ENCODE peak calls at places on chromosomes 2 and 18, in six cellular contexts. One of them, this sample, is unnamed.

GRCh38 chr2:213013979-213014378 is 137.4 kb downstream of the IKZF2 start:
- DNase-seq in stimulated activated CD4-positive, alpha-beta T cell treated with anti-CD3 and anti-CD28 coated beads, Interleukin-15, amount 100 ng/mL, for 24 hours: no peak
- DNase-seq in T47D: no peak
- DNase-seq in posterior vena cava: no peak
- DNase-seq in activated CD4-positive, CD25-positive, alpha-beta regulatory T cell: no peak
- DNase-seq in suprapubic skin: no peak
- DNase-seq in this sample: no peak

GRCh38 chr18:40367576-40367975 is 1587.5 kb upstream of the PIK3C3 start:
- DNase-seq in stimulated activated CD4-positive, alpha-beta T cell treated with anti-CD3 and anti-CD28 coated beads, Interleukin-15, amount 100 ng/mL, for 24 hours: no peak
- DNase-seq in T47D: no peak
- DNase-seq in posterior vena cava: no peak
- DNase-seq in activated CD4-positive, CD25-positive, alpha-beta regulatory T cell: no peak
- DNase-seq in suprapubic skin: no peak
- DNase-seq in this sample: no peak

GRCh38 chr2:5725794-5726463 is 33.7 kb downstream of the SOX11 start:
- DNase-seq in stimulated activated CD4-positive, alpha-beta T cell treated with anti-CD3 and anti-CD28 coated beads, Interleukin-15, amount 100 ng/mL, for 24 hours: no peak
- DNase-seq in T47D: no peak
- DNase-seq in posterior vena cava: no peak
- DNase-seq in activated CD4-positive, CD25-positive, alpha-beta regulatory T cell: no peak
- DNase-seq in suprapubic skin: no peak
- DNase-seq in this sample: no peak

GRCh38 chr2:159890945-159891588 is 93.1 kb upstream of the CD302 start:
- DNase-seq in stimulated activated CD4-positive, alpha-beta T cell treated with anti-CD3 and anti-CD28 coated beads, Interleukin-15, amount 100 ng/mL, for 24 hours: no peak
- DNase-seq in T47D: no peak
- DNase-seq in posterior vena cava: no peak
- DNase-seq in activated CD4-positive, CD25-positive, alpha-beta regulatory T cell: no peak
- DNase-seq in suprapubic skin: no peak
- DNase-seq in this sample: no peak

GRCh38 chr2:199455533-199456382 is 2.0 kb downstream of the SATB2 start:
- DNase-seq in stimulated activated CD4-positive, alpha-beta T cell treated with anti-CD3 and anti-CD28 coated beads, Interleukin-15, amount 100 ng/mL, for 24 hours: peak
- DNase-seq in T47D: no peak
- DNase-seq in posterior vena cava: peak
- DNase-seq in activated CD4-positive, CD25-positive, alpha-beta regulatory T cell: no peak
- DNase-seq in suprapubic skin: peak
- DNase-seq in this sample: no peak

GRCh38 chr2:43623052-43623451 is 14.0 kb upstream of the PLEKHH2 start:
- DNase-seq in stimulated activated CD4-positive, alpha-beta T cell treated with anti-CD3 and anti-CD28 coated beads, Interleukin-15, amount 100 ng/mL, for 24 hours: no peak
- DNase-seq in T47D: no peak
- DNase-seq in posterior vena cava: no peak
- DNase-seq in activated CD4-positive, CD25-positive, alpha-beta regulatory T cell: no peak
- DNase-seq in suprapubic skin: no peak
- DNase-seq in this sample: no peak

GRCh38 chr18:71431689-71432088 is 1112.5 kb downstream of the CBLN2 start:
- DNase-seq in stimulated activated CD4-positive, alpha-beta T cell treated with anti-CD3 and anti-CD28 coated beads, Interleukin-15, amount 100 ng/mL, for 24 hours: no peak
- DNase-seq in T47D: no peak
- DNase-seq in posterior vena cava: no peak
- DNase-seq in activated CD4-positive, CD25-positive, alpha-beta regulatory T cell: no peak
- DNase-seq in suprapubic skin: no peak
- DNase-seq in this sample: no peak

GRCh38 chr18:26406854-26407517 is 141.4 kb downstream of the KCTD1 start:
- DNase-seq in stimulated activated CD4-positive, alpha-beta T cell treated with anti-CD3 and anti-CD28 coated beads, Interleukin-15, amount 100 ng/mL, for 24 hours: no peak
- DNase-seq in T47D: no peak
- DNase-seq in posterior vena cava: no peak
- DNase-seq in activated CD4-positive, CD25-positive, alpha-beta regulatory T cell: no peak
- DNase-seq in suprapubic skin: no peak
- DNase-seq in this sample: no peak

GRCh38 chr2:9057939-9058761 is 54.7 kb upstream of the MBOAT2 start:
- DNase-seq in stimulated activated CD4-positive, alpha-beta T cell treated with anti-CD3 and anti-CD28 coated beads, Interleukin-15, amount 100 ng/mL, for 24 hours: no peak
- DNase-seq in T47D: no peak
- DNase-seq in posterior vena cava: no peak
- DNase-seq in activated CD4-positive, CD25-positive, alpha-beta regulatory T cell: no peak
- DNase-seq in suprapubic skin: no peak
- DNase-seq in this sample: no peak

GRCh38 chr2:58984731-58985130 is 743.6 kb upstream of the FANCL start:
- DNase-seq in stimulated activated CD4-positive, alpha-beta T cell treated with anti-CD3 and anti-CD28 coated beads, Interleukin-15, amount 100 ng/mL, for 24 hours: no peak
- DNase-seq in T47D: no peak
- DNase-seq in posterior vena cava: no peak
- DNase-seq in activated CD4-positive, CD25-positive, alpha-beta regulatory T cell: no peak
- DNase-seq in suprapubic skin: no peak
- DNase-seq in this sample: no peak